ENCODE peak calls at places on chromosomes 6 and 20, in four cellular contexts. One of them, this sample, is unnamed. For H3K27me3, the result is how much of the 10 kb centered on the place peaks cover.

GRCh38 chr6:10441004-10441654 is 26.3 kb upstream of the TFAP2A start:
- DNase-seq in uterus: no peak
- DNase-seq in IMR-90: peak
- DNase-seq in AG04450: peak
- DNase-seq in this sample: no peak

GRCh38 chr20:20203784-20204183 is 151.5 kb downstream of the CFAP61 start:
- DNase-seq in AG04450: no peak
- DNase-seq in uterus: no peak
- DNase-seq in IMR-90: no peak
- DNase-seq in this sample: no peak

GRCh38 chr20:59145926-59146800 is 17.5 kb upstream of the ZNF831 start:
- DNase-seq in IMR-90: no peak
- DNase-seq in AG04450: no peak
- DNase-seq in uterus: no peak
- DNase-seq in this sample: no peak

GRCh38 chr20:60086936-60087562 is 128.8 kb downstream of the CDH26 start:
- DNase-seq in uterus: no peak
- DNase-seq in AG04450: no peak
- DNase-seq in IMR-90: no peak
- DNase-seq in this sample: no peak

GRCh38 chr20:34945315-34946077 is 10.1 kb downstream of the GSS start:
- DNase-seq in AG04450: no peak
- DNase-seq in IMR-90: no peak
- DNase-seq in uterus: no peak
- DNase-seq in this sample: no peak

GRCh38 chr6:135094403-135094821 is 39.8 kb upstream of the HBS1L start:
- DNase-seq in uterus: no peak
- DNase-seq in AG04450: no peak
- DNase-seq in IMR-90: peak
- DNase-seq in this sample: no peak

GRCh38 chr20:39778847-39779641 is 816.9 kb downstream of the DHX35 start:
- DNase-seq in AG04450: no peak
- DNase-seq in uterus: no peak
- DNase-seq in IMR-90: no peak
- DNase-seq in this sample: no peak

GRCh38 chr6:156699017-156699421 is 78.2 kb upstream of the ARID1B start:
- DNase-seq in IMR-90: peak
- DNase-seq in AG04450: no peak
- DNase-seq in uterus: no peak
- DNase-seq in this sample: no peak

DNA sequence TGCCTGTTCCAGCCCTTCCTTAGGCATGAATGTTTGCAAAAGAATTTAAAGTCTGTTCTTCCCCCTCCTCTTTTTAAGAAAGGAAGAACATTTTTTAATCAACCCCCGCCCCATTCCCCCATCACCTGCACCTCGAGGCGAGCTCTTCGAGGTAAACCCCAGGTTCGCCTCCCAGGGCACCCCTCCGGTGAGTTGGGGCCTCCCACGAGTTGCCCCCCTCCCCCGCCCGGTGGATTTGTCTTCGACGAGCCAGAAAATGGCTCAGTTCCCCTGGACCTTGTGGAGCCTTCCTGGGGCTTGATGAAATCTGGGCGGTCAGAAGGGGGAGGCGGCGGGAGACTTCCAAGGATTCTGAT is 256 bp upstream of the OVOL2 start:
- DNase-seq in AG04450: no peak
- DNase-seq in uterus: no peak
- DNase-seq in IMR-90: no peak
- DNase-seq in this sample: peak
- H3K4me3 ChIP-seq in AG04450: no peak
- H3K4me3 ChIP-seq in uterus: no peak
- H3K4me3 ChIP-seq in IMR-90: no peak
- H3K4me3 ChIP-seq in this sample: peak

GRCh38 chr6:38973178-38974057 is 75.2 kb upstream of the GLP1R start:
- DNase-seq in AG04450: peak
- DNase-seq in uterus: no peak
- DNase-seq in IMR-90: peak
- DNase-seq in this sample: peak

GRCh38 chr6:38978139-38978704 is 70.4 kb upstream of the GLP1R start:
- DNase-seq in IMR-90: no peak
- DNase-seq in uterus: no peak
- DNase-seq in AG04450: no peak
- DNase-seq in this sample: no peak

GRCh38 chr6:38977101-38977500 is 71.5 kb upstream of the GLP1R start:
- DNase-seq in AG04450: no peak
- DNase-seq in uterus: no peak
- DNase-seq in IMR-90: no peak
- DNase-seq in this sample: no peak

GRCh38 chr6:38974389-38975133 is 74.0 kb upstream of the GLP1R start:
- DNase-seq in AG04450: no peak
- DNase-seq in uterus: no peak
- DNase-seq in IMR-90: peak
- DNase-seq in this sample: no peak

DNA sequence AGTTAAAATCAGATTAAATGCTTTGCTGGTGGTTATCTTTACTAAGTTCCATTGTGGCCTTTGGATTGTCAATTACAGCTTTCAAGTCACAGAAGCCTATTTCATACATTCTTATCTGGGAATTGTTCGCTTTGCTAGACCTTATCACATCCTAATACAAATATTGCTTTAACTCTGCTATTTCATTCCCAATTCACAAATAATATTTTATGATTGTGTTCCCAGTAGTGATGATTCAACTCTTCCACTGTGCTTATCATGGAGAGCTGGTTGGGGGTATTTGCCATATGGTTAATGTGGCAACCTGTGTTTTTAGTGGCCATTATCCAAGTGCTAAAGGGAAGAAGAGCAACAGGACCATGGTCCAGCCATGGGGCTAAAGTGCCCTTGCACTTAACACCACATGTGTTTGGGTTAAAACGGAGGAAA is 72.9 kb upstream of the GLP1R start:
- DNase-seq in AG04450: no peak
- DNase-seq in uterus: no peak
- DNase-seq in IMR-90: no peak
- DNase-seq in this sample: no peak
- H3K27me3 ChIP-seq in AG04450: under half
- H3K27me3 ChIP-seq in uterus: under half
- H3K27me3 ChIP-seq in IMR-90: under half
- H3K27me3 ChIP-seq in this sample: under half

DNA sequence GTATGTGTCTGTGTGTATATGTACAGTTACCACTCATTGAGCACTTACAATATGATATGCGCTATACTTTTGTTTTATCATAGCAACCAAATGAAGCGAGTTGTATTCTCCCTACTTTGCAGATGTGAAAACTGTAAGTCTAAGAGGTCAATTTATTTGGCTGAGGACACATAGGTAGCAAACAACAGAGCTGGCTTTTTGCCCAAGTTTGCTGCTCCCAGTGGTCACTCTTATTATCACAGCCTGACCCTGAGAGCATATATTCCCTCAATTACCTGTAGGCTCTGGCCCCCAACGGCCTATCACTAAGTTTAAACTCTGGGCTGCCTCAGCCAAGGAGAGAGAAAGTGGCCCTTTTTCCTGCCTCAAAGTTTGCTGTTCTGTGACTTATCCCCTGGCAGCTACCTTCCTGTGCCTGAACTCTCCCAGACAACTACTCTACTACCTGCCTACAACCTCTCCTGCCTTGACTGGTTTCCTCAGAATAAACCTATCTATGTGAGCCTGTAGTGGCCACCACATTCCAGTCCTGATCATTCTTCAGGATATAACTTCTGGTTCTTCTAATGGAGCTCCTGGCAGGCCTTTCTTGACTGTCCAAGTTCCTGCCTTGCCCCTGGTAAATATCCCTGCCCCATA is 221.8 kb downstream of the FRK start:
- DNase-seq in uterus: no peak
- DNase-seq in IMR-90: peak
- DNase-seq in AG04450: no peak
- DNase-seq in this sample: peak
- TF ChIP-seq CTCF in uterus: no peak
- TF ChIP-seq CTCF in IMR-90: peak
- TF ChIP-seq CTCF in AG04450: peak
- TF ChIP-seq CTCF in this sample: peak

GRCh38 chr6:127893541-127893940 is 7.3 kb downstream of the THEMIS start:
- DNase-seq in IMR-90: no peak
- DNase-seq in uterus: no peak
- DNase-seq in AG04450: no peak
- DNase-seq in this sample: no peak
- H3K4me3 ChIP-seq in IMR-90: no peak
- H3K4me3 ChIP-seq in uterus: no peak
- H3K4me3 ChIP-seq in AG04450: no peak
- H3K4me3 ChIP-seq in this sample: no peak

GRCh38 chr6:28816339-28816908 is 107.4 kb downstream of the TRIM27 start:
- DNase-seq in uterus: no peak
- DNase-seq in IMR-90: no peak
- DNase-seq in AG04450: no peak
- DNase-seq in this sample: no peak
- H3K27me3 ChIP-seq in uterus: under half
- H3K27me3 ChIP-seq in IMR-90: under half
- H3K27me3 ChIP-seq in AG04450: under half
- H3K27me3 ChIP-seq in this sample: half or more

GRCh38 chr6:89311853-89312531 is 3.1 kb downstream of the GABRR2 start:
- DNase-seq in AG04450: no peak
- DNase-seq in uterus: peak
- DNase-seq in IMR-90: peak
- DNase-seq in this sample: peak
- TF ChIP-seq CTCF in AG04450: peak
- TF ChIP-seq CTCF in uterus: peak
- TF ChIP-seq CTCF in IMR-90: peak
- TF ChIP-seq CTCF in this sample: peak

GRCh38 chr20:56359212-56360132 is 698 bp downstream of the FAM210B start:
- DNase-seq in IMR-90: peak
- DNase-seq in AG04450: peak
- DNase-seq in uterus: peak
- DNase-seq in this sample: peak
- H3K4me3 ChIP-seq in IMR-90: peak
- H3K4me3 ChIP-seq in AG04450: peak
- H3K4me3 ChIP-seq in uterus: peak
- H3K4me3 ChIP-seq in this sample: peak

GRCh38 chr6:28777147-28777461 is 146.7 kb downstream of the TRIM27 start:
- DNase-seq in uterus: no peak
- DNase-seq in IMR-90: no peak
- DNase-seq in AG04450: no peak
- DNase-seq in this sample: no peak
- H3K27me3 ChIP-seq in uterus: under half
- H3K27me3 ChIP-seq in IMR-90: half or more
- H3K27me3 ChIP-seq in AG04450: half or more
- H3K27me3 ChIP-seq in this sample: half or more

DNA sequence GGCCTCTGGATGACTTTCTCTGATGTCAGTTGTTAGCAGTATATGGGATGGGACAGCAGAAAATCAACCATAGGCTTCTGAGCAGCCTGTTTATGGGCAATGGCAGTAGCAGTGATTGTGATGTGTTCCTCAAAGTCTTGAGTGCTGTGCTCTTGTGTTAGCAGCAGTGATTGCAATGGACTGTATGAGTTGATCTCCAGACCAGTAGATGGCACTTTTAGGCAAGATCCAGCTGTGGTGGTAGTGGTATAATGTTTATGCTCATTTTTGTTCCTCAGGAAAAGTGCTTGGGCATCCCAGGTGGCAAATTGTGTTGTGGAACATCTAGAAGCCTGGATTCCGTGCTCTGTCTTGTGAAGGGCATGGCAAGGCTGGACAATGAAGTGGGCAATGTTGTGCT is 181.6 kb upstream of the SYNCRIP start:
- DNase-seq in AG04450: no peak
- DNase-seq in uterus: no peak
- DNase-seq in IMR-90: no peak
- DNase-seq in this sample: no peak
- TF ChIP-seq CTCF in AG04450: no peak
- TF ChIP-seq CTCF in uterus: no peak
- TF ChIP-seq CTCF in IMR-90: no peak
- TF ChIP-seq CTCF in this sample: no peak